ENCODE peak calls at places on chromosomes 4 and X, in eight cellular contexts. A is LHCN-M2; T is bronchial epithelial cell; I is left ventricle myocardium inferior; W is RWPE1; M is GDM1; K is effector CD4-positive, alpha-beta T cell; D is GM19239. R is an unnamed sample.

GRCh38 chr4:11765849-11766453 is 337.3 kb upstream of the HS3ST1 start:
- DNase-seq in K (no peak), M (no peak), D (no peak), W (peak), T (peak), A (peak), I (no peak), R (no peak)

GRCh38 chr4:139511320-139511719 is 44.7 kb downstream of the SETD7 start:
- DNase-seq in M (no peak), W (no peak), I (no peak), K (no peak), A (no peak), D (no peak), T (no peak), R (no peak)

GRCh38 chr4:2596153-2596552 is 59.7 kb downstream of the FAM193A start:
- DNase-seq in K (no peak), W (no peak), M (no peak), D (no peak), I (no peak), T (no peak), A (no peak), R (no peak)

GRCh38 chrX:9315086-9315485 is 149.8 kb upstream of the TBL1X start:
- DNase-seq in A (peak), M (no peak), D (no peak), W (no peak), T (no peak), K (no peak), I (no peak), R (no peak)

GRCh38 chr4:74217365-74217764 is 59.4 kb downstream of the MTHFD2L start:
- DNase-seq in T (no peak), D (no peak), A (peak), I (no peak), M (no peak), W (no peak), K (no peak), R (no peak)

GRCh38 chrX:150363561-150364346 is 637 bp downstream of the MAMLD1 start:
- DNase-seq in D (no peak), K (no peak), M (no peak), T (no peak), W (peak), I (peak), A (peak), R (peak)

GRCh38 chrX:152806035-152806434 is 24.5 kb downstream of the CETN2 start:
- DNase-seq in K (no peak), M (no peak), T (no peak), I (no peak), D (no peak), A (peak), W (no peak), R (no peak)

GRCh38 chr4:87982446-87982845 is 6.9 kb downstream of the SPP1 start:
- DNase-seq in M (no peak), I (no peak), K (no peak), D (no peak), W (no peak), T (no peak), A (peak), R (no peak)

GRCh38 chr4:2746891-2747695 is 9.0 kb downstream of the TNIP2 start:
- DNase-seq in T (no peak), A (no peak), I (no peak), W (no peak), D (no peak), M (no peak), K (no peak), R (no peak)

GRCh38 chrX:47380268-47380667 is 9.9 kb downstream of the ZNF157 start:
- DNase-seq in T (peak), D (no peak), A (no peak), K (peak), M (no peak), I (peak), W (no peak), R (peak)

GRCh38 chr4:40548256-40548655 is 81.4 kb downstream of the RBM47 start:
- DNase-seq in I (no peak), A (no peak), W (no peak), K (no peak), D (no peak), T (no peak), M (no peak), R (no peak)

GRCh38 chr4:114606240-114606639 is 7.6 kb downstream of the UGT8 start:
- DNase-seq in K (no peak), A (no peak), T (peak), M (no peak), I (no peak), D (no peak), W (peak), R (no peak)

GRCh38 chr4:183478926-183479325 is 25.9 kb upstream of the ING2 start:
- DNase-seq in W (no peak), T (no peak), I (no peak), M (no peak), A (no peak), K (no peak), D (no peak), R (no peak)

GRCh38 chr4:56701156-56701471 is 20.0 kb upstream of the HOPX start:
- DNase-seq in T (no peak), I (no peak), K (no peak), W (no peak), D (no peak), A (no peak), M (no peak), R (no peak)

GRCh38 chr4:23717528-23718248 is 172.2 kb downstream of the PPARGC1A start:
- DNase-seq in A (peak), D (no peak), K (no peak), I (no peak), M (no peak), T (peak), W (peak), R (no peak)

GRCh38 chrX:130836447-130836846 is 66.6 kb downstream of the ENOX2 start:
- DNase-seq in A (no peak), T (peak), W (no peak), K (no peak), I (no peak), M (no peak), D (no peak), R (no peak)

R was measured in activated T-cell treated with anti-CD3 and anti-CD28 coated beads, Interleukin-2, amount 50 U/mL, for 72 hours.